ENCODE peak calls at places on chromosome 12, in ten cellular contexts. S is H9; Z is HCT116; I is PC-3; B is heart right ventricle; Y is WERI-Rb-1; F is naive thymus-derived CD4-positive, alpha-beta T cell; N is ascending aorta; D is fibroblast of lung; E is tibial artery. H is an unnamed sample.

GRCh38 chr12:121626087-121626852 is at the start of gene ORAI1:
- DNase-seq in S (peak; percentile 97), Z (peak; percentile 83), I (peak; percentile 99), B (peak; percentile 96), Y (peak; percentile 96), F (peak; percentile 97), N (peak; percentile 98), D (peak; percentile 92), E (peak; percentile 96), H (peak; percentile 97)

GRCh38 chr12:47184813-47185212 is 105.1 kb upstream of the AMIGO2 start:
- DNase-seq in S (no peak), Z (no peak), I (peak; percentile 84), B (no peak), Y (no peak), F (no peak), N (no peak), D (no peak), E (no peak), H (no peak)

GRCh38 chr12:116529048-116529447 is 30.1 kb upstream of the MAP1LC3B2 start:
- DNase-seq in S (no peak), Z (no peak), I (peak; percentile 99), B (no peak), Y (no peak), F (no peak), N (no peak), D (peak; percentile 91), E (no peak), H (no peak)

GRCh38 chr12:68336754-68337343 is 4.7 kb upstream of the MDM1 start:
- DNase-seq in S (no peak), Z (no peak), I (peak; percentile 88), B (no peak), Y (no peak), F (no peak), N (no peak), D (no peak), E (no peak), H (no peak)

GRCh38 chr12:6606331-6607131 is 648 bp downstream of the CHD4 start:
- DNase-seq in S (peak; percentile 45), Z (no peak), I (no peak), B (peak; percentile 88), Y (peak; percentile 55), F (peak; percentile 64), N (peak; percentile 86), D (peak; percentile 23), E (peak; percentile 80), H (peak; percentile 87)

GRCh38 chr12:104057771-104058197 is 6.5 kb upstream of the HCFC2 start:
- DNase-seq in S (no peak), Z (no peak), I (peak; percentile 55), B (no peak), Y (peak; percentile 23), F (peak; percentile 1), N (no peak), D (no peak), E (no peak), H (no peak)

GRCh38 chr12:53791735-53792326 is 40.1 kb upstream of the CISTR start:
- DNase-seq in S (peak; percentile 80), Z (peak; percentile 38), I (peak; percentile 37), B (no peak), Y (peak; percentile 33), F (no peak), N (no peak), D (no peak), E (no peak), H (no peak)

GRCh38 chr12:131511803-131512564 is 198.9 kb upstream of the SFSWAP start:
- DNase-seq in S (no peak), Z (no peak), I (no peak), B (no peak), Y (no peak), F (no peak), N (no peak), D (no peak), E (no peak), H (no peak)

GRCh38 chr12:38158428-38159091 is 158.0 kb upstream of the ALG10B start:
- DNase-seq in S (peak; percentile 18), Z (no peak), I (no peak), B (no peak), Y (no peak), F (no peak), N (no peak), D (no peak), E (no peak), H (no peak)

GRCh38 chr12:38157933-38158401 is 158.6 kb upstream of the ALG10B start:
- DNase-seq in S (peak; percentile 20), Z (no peak), I (no peak), B (no peak), Y (no peak), F (no peak), N (no peak), D (no peak), E (no peak), H (no peak)

GRCh38 chr12:38160318-38161122 is 156.1 kb upstream of the ALG10B start:
- DNase-seq in S (no peak), Z (no peak), I (no peak), B (no peak), Y (no peak), F (no peak), N (no peak), D (no peak), E (no peak), H (no peak)

GRCh38 chr12:38159591-38160317 is 156.8 kb upstream of the ALG10B start:
- DNase-seq in S (no peak), Z (no peak), I (no peak), B (no peak), Y (no peak), F (no peak), N (no peak), D (no peak), E (no peak), H (no peak)

DNA sequence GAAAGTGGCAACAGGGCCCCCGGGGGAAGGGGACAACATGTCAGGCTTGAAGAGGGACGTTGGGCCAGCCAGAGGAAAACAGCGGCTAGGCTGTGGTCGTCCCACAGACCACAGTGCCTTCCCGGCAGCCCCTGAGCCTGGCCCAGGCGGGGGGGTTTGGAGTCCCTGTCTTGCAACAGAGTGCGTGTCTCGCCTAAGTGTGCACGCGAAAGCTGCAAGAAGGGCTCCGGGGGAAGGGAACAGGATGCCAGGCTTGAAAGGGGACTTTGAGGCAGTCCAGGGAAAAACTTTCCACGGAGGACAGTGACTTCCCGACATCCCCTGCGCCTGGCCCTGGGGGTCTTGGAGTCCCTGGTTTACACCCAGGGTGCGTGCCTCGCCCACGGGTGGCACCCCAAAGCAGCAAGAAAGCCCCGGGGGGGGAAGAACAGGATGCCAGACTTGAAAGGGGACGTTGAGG is 157.5 kb upstream of the ALG10B start:
- DNase-seq in S (no peak), Z (no peak), I (no peak), B (no peak), Y (no peak), F (no peak), N (no peak), D (no peak), E (no peak), H (no peak)
- H3K9me3 ChIP-seq in S (peaks cover 94% of the 10 kb centered on the region), Z (no peaks in the 10 kb centered on the region), I (no peaks in the 10 kb centered on the region), B (no peaks in the 10 kb centered on the region), Y (no peaks in the 10 kb centered on the region), F (no peaks in the 10 kb centered on the region), N (no peaks in the 10 kb centered on the region), D (no peaks in the 10 kb centered on the region), E (peaks cover 10% of the 10 kb centered on the region), H (no peaks in the 10 kb centered on the region)

GRCh38 chr12:25051583-25052190 is 102.8 kb upstream of the BCAT1 start:
- DNase-seq in S (no peak), Z (no peak), I (no peak), B (no peak), Y (no peak), F (peak; percentile 78), N (no peak), D (no peak), E (no peak), H (no peak)

GRCh38 chr12:25041006-25041741 is 92.3 kb upstream of the BCAT1 start:
- DNase-seq in S (no peak), Z (no peak), I (no peak), B (no peak), Y (no peak), F (no peak), N (no peak), D (no peak), E (no peak), H (no peak)

GRCh38 chr12:25040593-25040992 is 91.7 kb upstream of the BCAT1 start:
- DNase-seq in S (no peak), Z (no peak), I (no peak), B (no peak), Y (no peak), F (no peak), N (no peak), D (no peak), E (no peak), H (no peak)

GRCh38 chr12:25051171-25051570 is 102.3 kb upstream of the BCAT1 start:
- DNase-seq in S (no peak), Z (no peak), I (no peak), B (no peak), Y (no peak), F (no peak), N (no peak), D (no peak), E (no peak), H (no peak)

DNA sequence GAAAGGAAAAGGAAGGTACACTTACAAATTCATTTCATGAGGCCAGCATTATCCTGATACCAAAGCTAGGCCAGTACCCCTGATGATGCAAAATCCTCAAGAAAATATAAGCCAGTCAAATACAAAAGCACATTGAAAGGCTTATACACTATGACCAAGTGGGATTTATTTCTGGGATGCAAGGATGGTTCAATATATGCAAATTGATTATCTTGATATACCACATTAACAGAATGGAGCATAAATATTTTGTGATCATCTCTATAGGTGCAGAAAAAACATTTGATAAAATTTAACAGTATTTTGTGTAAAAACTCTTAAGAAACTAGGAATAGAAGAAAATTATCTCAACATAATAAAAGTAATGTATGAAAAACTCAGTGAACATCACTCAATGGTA is 97.0 kb upstream of the BCAT1 start:
- DNase-seq in S (no peak), Z (no peak), I (no peak), B (no peak), Y (no peak), F (no peak), N (no peak), D (no peak), E (no peak), H (no peak)
- H3K9me3 ChIP-seq in S (no peaks in the 10 kb centered on the region), Z (no peaks in the 10 kb centered on the region), I (peaks cover 5% of the 10 kb centered on the region), B (peaks cover 3% of the 10 kb centered on the region), Y (no peaks in the 10 kb centered on the region), F (no peaks in the 10 kb centered on the region), N (peaks cover 6% of the 10 kb centered on the region), D (no peaks in the 10 kb centered on the region), E (peaks cover 10% of the 10 kb centered on the region), H (peaks cover 14% of the 10 kb centered on the region)

GRCh38 chr12:32201096-32201495 is 94.4 kb downstream of the BICD1 start:
- DNase-seq in S (no peak), Z (no peak), I (no peak), B (no peak), Y (no peak), F (no peak), N (no peak), D (peak; percentile 24), E (no peak), H (no peak)

GRCh38 chr12:32201996-32202395 is 95.3 kb downstream of the BICD1 start:
- DNase-seq in S (no peak), Z (no peak), I (no peak), B (no peak), Y (no peak), F (no peak), N (no peak), D (no peak), E (peak; percentile 26), H (no peak)

GRCh38 chr12:32196250-32197198 is 89.9 kb downstream of the BICD1 start:
- DNase-seq in S (no peak), Z (no peak), I (no peak), B (no peak), Y (no peak), F (no peak), N (no peak), D (no peak), E (no peak), H (no peak)

GRCh38 chr12:32198555-32198954 is 91.9 kb downstream of the BICD1 start:
- DNase-seq in S (no peak), Z (peak; percentile 10), I (peak; percentile 78), B (no peak), Y (no peak), F (no peak), N (no peak), D (peak; percentile 41), E (no peak), H (no peak)

DNA sequence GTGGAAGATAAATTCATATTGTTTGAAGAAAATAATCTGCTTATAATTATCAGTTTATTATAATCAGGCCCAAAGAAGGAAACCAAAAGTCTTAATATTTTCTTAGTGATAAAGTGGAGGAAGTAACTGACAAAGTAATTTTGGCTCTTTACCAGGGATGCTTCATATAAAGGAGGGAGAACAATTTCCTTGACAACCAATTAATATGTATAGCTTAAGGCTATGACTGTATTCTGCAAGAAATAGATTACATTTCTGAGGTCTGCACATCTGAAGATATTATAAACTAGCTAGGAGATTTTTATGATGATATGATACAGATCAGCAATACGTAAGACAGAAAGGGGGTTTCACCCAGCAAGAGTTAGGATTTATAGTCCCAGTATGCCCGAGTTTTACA is 90.8 kb downstream of the BICD1 start:
- DNase-seq in S (no peak), Z (no peak), I (no peak), B (no peak), Y (no peak), F (no peak), N (no peak), D (no peak), E (no peak), H (no peak)
- H3K9me3 ChIP-seq in S (peaks cover 5% of the 10 kb centered on the region), Z (peaks cover 4% of the 10 kb centered on the region), I (peaks cover 3% of the 10 kb centered on the region), B (no peaks in the 10 kb centered on the region), Y (peaks cover 11% of the 10 kb centered on the region), F (peaks cover 5% of the 10 kb centered on the region), N (no peaks in the 10 kb centered on the region), D (no peaks in the 10 kb centered on the region), E (no peaks in the 10 kb centered on the region), H (no peaks in the 10 kb centered on the region)

GRCh38 chr12:133038310-133038709 is 1.0 kb downstream of the ZNF84 start:
- DNase-seq in S (no peak), Z (no peak), I (no peak), B (no peak), Y (no peak), F (no peak), N (no peak), D (no peak), E (no peak), H (no peak)
- H3K9me3 ChIP-seq in S (peaks cover 31% of the 10 kb centered on the region), Z (peaks cover 44% of the 10 kb centered on the region), I (peaks cover 31% of the 10 kb centered on the region), B (peaks cover 15% of the 10 kb centered on the region), Y (peaks cover 44% of the 10 kb centered on the region), F (peaks cover 64% of the 10 kb centered on the region), N (peaks cover 62% of the 10 kb centered on the region), D (peaks cover 4% of the 10 kb centered on the region), E (peaks cover 40% of the 10 kb centered on the region), H (no peaks in the 10 kb centered on the region)